ENCODE peak calls at places on chromosome 11, in five cellular contexts. Q is K562, V is A549, A is HepG2, X is GM12878. T is an unnamed sample.

GRCh38 chr11:71139516-71140205 is 112.7 kb downstream of the SHANK2 start:
- DNase-seq in V (no peak), Q (no peak), X (no peak), A (peak), T (no peak)

GRCh38 chr11:125063429-125064043 is 431 bp downstream of the SLC37A2 start:
- DNase-seq in Q (no peak), A (no peak), X (no peak), V (no peak), T (no peak)

GRCh38 chr11:117824571-117825537 is at the start of gene FXYD2:
- DNase-seq in X (no peak), Q (no peak), V (no peak), A (no peak), T (no peak)

GRCh38 chr11:122393209-122393850 is 262.2 kb upstream of the UBASH3B start:
- DNase-seq in Q (no peak), A (no peak), X (no peak), V (no peak), T (no peak)

GRCh38 chr11:61186504-61186903 is 16.8 kb upstream of the PGA3 start:
- DNase-seq in A (no peak), V (no peak), Q (no peak), X (no peak), T (no peak)

GRCh38 chr11:70641366-70641765 is 243.0 kb downstream of the CTTN start:
- DNase-seq in A (no peak), X (no peak), Q (no peak), V (no peak), T (peak)

GRCh38 chr11:32870676-32871075 is 21.9 kb upstream of the QSER1 start:
- DNase-seq in X (no peak), A (no peak), V (peak), Q (peak), T (peak)

GRCh38 chr11:106471273-106471672 is 393.8 kb downstream of the AASDHPPT start:
- DNase-seq in X (no peak), Q (no peak), A (no peak), V (no peak), T (no peak)

GRCh38 chr11:592918-593317 is 16.6 kb downstream of the PHRF1 start:
- DNase-seq in Q (no peak), X (no peak), V (no peak), A (no peak), T (no peak)

GRCh38 chr11:117703209-117703608 is 93.8 kb downstream of the DSCAML1 start:
- DNase-seq in X (no peak), A (peak), V (peak), Q (no peak), T (no peak)

GRCh38 chr11:74135516-74135840 is 35.3 kb downstream of the C2CD3 start:
- DNase-seq in A (no peak), Q (no peak), V (no peak), X (no peak), T (no peak)

GRCh38 chr11:71998061-71998460 is 648 bp upstream of the IL18BP start:
- DNase-seq in X (no peak), V (no peak), Q (no peak), A (no peak), T (no peak)

GRCh38 chr11:65478411-65479183 is 20.2 kb upstream of the MALAT1 start:
- DNase-seq in X (no peak), V (no peak), Q (peak), A (no peak), T (no peak)

GRCh38 chr11:39541945-39542351 is 1917.5 kb downstream of the LRRC4C start:
- DNase-seq in Q (no peak), V (no peak), X (no peak), A (no peak), T (no peak)

GRCh38 chr11:57644748-57645715 is 4.7 kb downstream of the YPEL4 start:
- DNase-seq in V (peak), Q (peak), X (no peak), A (peak), T (peak)

GRCh38 chr11:77672276-77672675 is 34.7 kb upstream of the CLNS1A start:
- DNase-seq in V (peak), X (no peak), A (no peak), Q (no peak), T (no peak)
- TF ChIP-seq CHD2 in V (no peak), X (no peak), A (no peak), Q (no peak), T (no peak)

GRCh38 chr11:93053864-93054263 is 84.4 kb downstream of the MTNR1B start:
- DNase-seq in X (no peak), A (no peak), V (no peak), Q (no peak), T (no peak)

GRCh38 chr11:93054279-93054678 is 84.8 kb downstream of the MTNR1B start:
- DNase-seq in V (peak), X (no peak), A (no peak), Q (no peak), T (no peak)

GRCh38 chr11:93051181-93051580 is 81.7 kb downstream of the MTNR1B start:
- DNase-seq in Q (no peak), X (no peak), V (no peak), A (no peak), T (no peak)

GRCh38 chr11:93059074-93059957 is 89.9 kb downstream of the MTNR1B start:
- DNase-seq in A (no peak), X (no peak), Q (no peak), V (no peak), T (no peak)

DNA sequence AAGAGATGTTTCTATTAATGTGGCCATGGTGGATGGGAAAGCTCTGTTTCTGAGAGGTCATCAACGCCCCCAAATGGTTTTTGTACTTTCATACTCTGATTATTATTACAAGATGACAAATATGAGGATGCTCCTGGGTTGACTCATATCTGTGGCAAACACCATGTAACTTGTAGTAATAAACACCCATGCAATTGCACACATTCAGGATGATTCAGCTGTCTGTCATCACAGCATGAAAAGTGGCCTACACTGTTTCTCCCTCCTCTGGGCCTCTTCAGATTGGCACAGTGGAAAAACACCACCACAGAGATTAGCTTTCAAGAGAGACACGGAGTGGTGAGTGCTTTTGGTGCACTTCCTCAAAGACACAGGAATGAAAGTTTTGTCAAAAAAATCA is 85.4 kb downstream of the MTNR1B start:
- DNase-seq in V (peak), A (peak), X (no peak), Q (no peak), T (no peak)
- TF ChIP-seq REST in V (no peak), A (no peak), X (no peak), Q (no peak), T (no peak)

DNA sequence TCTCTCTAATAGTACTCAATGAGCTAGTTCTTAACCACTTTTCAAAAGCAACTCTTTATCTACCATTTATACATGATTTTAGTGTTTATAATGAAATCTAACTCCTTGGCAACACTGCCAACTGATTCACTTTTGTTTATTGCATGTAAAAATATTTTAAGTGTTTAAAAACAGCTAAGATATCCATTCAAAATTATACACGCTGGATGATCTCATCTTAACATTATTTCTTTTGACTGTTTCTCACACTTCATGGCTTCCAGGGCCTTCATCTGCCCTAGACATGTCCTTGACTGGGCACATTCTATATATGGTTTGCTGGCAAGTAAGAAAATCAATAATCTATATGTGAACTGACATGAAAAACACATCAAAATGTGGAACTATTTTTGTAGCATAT is 414.6 kb upstream of the LUZP2 start:
- DNase-seq in V (no peak), X (no peak), A (no peak), Q (no peak), T (no peak)
- TF ChIP-seq CHD2 in V (no peak), X (no peak), A (no peak), Q (no peak), T (no peak)

GRCh38 chr11:116221351-116221750 is 551.4 kb downstream of the BUD13 start:
- DNase-seq in X (no peak), V (no peak), A (no peak), Q (no peak), T (no peak)

GRCh38 chr11:116217441-116217840 is 555.3 kb downstream of the BUD13 start:
- DNase-seq in V (no peak), A (no peak), X (no peak), Q (no peak), T (no peak)

GRCh38 chr11:116219171-116219635 is 553.6 kb downstream of the BUD13 start:
- DNase-seq in V (no peak), A (no peak), X (no peak), Q (no peak), T (peak)

GRCh38 chr11:116215471-116216113 is 557.2 kb downstream of the BUD13 start:
- DNase-seq in A (no peak), Q (no peak), X (no peak), V (peak), T (no peak)

DNA sequence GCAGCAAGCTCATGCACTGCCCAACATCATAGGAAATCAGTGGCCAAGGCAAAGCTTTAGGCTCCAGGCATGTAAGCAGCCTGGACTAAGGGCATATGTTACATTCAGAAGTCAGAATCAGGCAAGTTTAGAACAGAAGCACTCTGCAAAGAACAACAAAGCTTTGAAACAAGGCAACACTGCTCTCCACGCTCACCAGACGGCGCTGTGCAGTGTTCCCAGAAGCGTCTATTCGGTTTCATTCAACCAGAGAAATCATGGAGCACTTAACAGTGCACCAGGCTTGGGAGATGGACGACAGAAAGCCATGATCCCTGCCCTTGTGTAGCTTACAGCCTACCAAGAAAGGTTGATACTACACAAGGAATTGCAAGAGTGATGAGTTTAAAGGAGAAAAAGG is 555.8 kb downstream of the BUD13 start:
- DNase-seq in X (no peak), Q (peak), A (peak), V (peak), T (no peak)
- TF ChIP-seq REST in X (no peak), Q (no peak), A (no peak), V (no peak), T (no peak)

DNA sequence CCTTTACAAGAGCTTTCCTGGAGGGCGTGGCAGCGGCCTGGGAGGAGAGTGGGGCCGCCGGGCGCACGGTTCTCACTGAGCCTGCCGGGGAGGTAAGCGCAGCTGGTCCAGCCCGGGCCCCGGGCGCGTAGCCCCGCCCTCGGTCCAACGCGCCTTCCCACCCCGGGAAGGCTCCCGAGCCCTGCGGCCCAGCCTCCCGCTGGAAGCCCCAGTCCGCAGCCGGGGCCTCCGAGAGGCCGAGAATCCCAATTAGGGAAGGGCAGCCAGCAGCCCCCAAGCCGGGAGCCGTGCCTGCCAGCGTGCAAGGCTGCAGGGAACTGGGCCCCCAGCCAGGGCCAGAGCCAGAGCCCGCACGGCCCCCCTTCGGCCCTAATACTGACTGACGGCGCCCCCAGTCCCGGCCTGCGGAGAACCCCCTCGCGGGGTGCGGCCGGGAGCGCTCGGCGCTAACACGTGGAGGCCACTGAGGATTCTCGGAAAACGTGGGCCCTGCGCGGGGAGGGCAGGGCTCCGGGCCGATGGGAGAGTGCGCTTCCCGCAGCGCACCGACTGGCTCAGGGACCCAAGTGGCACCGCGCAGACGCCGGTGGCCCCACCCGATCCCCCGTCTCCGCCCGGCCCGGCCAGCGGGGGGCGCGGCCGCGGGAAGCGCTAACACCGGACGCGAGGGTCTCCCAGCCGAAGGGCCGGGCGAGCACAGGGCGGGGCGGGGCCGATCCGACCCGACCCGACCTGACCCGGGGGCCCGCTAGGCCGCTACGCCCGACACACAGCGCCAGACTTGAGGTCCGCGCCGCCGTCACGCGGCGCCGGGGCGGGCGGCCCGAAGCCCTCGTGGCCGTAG is 5.7 kb downstream of the ZFTA start:
- DNase-seq in V (no peak), X (no peak), A (no peak), Q (no peak), T (peak)
- TF ChIP-seq CHD2 in V (no peak), X (no peak), A (no peak), Q (no peak), T (no peak)

DNA sequence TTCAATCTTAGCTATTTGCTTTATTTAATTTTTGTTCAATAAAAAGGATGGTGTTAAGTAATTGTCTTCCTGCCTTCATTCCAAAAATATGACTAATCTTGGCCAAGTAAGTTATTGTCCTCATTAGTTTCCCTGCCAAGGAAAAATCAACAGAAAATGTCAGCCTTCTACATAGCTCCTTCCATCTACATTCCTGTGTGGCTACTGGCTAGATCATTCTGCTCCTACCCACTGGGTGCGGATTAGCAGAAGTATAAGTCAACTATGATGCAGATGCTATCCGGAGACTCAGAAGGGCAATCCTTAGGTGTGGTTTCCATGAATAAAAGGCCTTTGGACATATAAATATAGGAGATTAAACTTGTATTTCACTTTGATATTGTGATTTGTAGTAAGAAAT is 154.4 kb downstream of the SBF2 start:
- DNase-seq in V (peak), X (no peak), A (no peak), Q (no peak), T (no peak)
- TF ChIP-seq REST in V (no peak), X (no peak), A (no peak), Q (no peak), T (no peak)

GRCh38 chr11:2989551-2989950 is 2.6 kb downstream of the NAP1L4 start:
- DNase-seq in V (no peak), A (no peak), Q (no peak), X (no peak), T (no peak)

GRCh38 chr11:2991477-2992233 is 474 bp downstream of the NAP1L4 start:
- DNase-seq in X (no peak), Q (no peak), V (peak), A (peak), T (no peak)

GRCh38 chr11:2988996-2989395 is 3.1 kb downstream of the NAP1L4 start:
- DNase-seq in X (no peak), V (no peak), Q (no peak), A (no peak), T (no peak)

GRCh38 chr11:2992234-2992999 is at the start of gene NAP1L4:
- DNase-seq in X (peak), A (peak), Q (peak), V (peak), T (peak)

GRCh38 chr11:2990617-2991476 is 1.3 kb downstream of the NAP1L4 start:
- DNase-seq in A (peak), Q (no peak), V (peak), X (no peak), T (no peak)
- TF ChIP-seq CHD2 in A (no peak), Q (no peak), V (no peak), X (no peak), T (no peak)